ENCODE peak calls at places on chromosomes 7 and 10, in six cellular contexts. One of them, this sample, is unnamed.
A peak's percentile ranks its signal among the peaks of the same experiment; 100 is the strongest.

GRCh38 chr10:85524001-85524400 is 842.6 kb downstream of the GRID1 start:
- DNase-seq in uterus: no peak
- DNase-seq in body of pancreas: no peak
- DNase-seq in thoracic aorta: no peak
- DNase-seq in kidney epithelial cell: no peak
- DNase-seq in IMR-90: no peak
- DNase-seq in this sample: no peak

GRCh38 chr10:77392236-77392721 is 245.3 kb downstream of the KCNMA1 start:
- DNase-seq in uterus: peak; percentile 63
- DNase-seq in body of pancreas: peak; percentile 16
- DNase-seq in thoracic aorta: no peak
- DNase-seq in kidney epithelial cell: no peak
- DNase-seq in IMR-90: peak; percentile 60
- DNase-seq in this sample: no peak

GRCh38 chr10:71351628-71352319 is 32.7 kb downstream of the SLC29A3 start:
- DNase-seq in uterus: no peak
- DNase-seq in body of pancreas: no peak
- DNase-seq in thoracic aorta: no peak
- DNase-seq in kidney epithelial cell: no peak
- DNase-seq in IMR-90: no peak
- DNase-seq in this sample: no peak

GRCh38 chr10:124053971-124054370 is 39.4 kb downstream of the CHST15 start:
- DNase-seq in uterus: no peak
- DNase-seq in body of pancreas: no peak
- DNase-seq in thoracic aorta: no peak
- DNase-seq in kidney epithelial cell: no peak
- DNase-seq in IMR-90: no peak
- DNase-seq in this sample: no peak

GRCh38 chr10:58892039-58892665 is 284.3 kb upstream of the PHYHIPL start:
- DNase-seq in uterus: no peak
- DNase-seq in body of pancreas: no peak
- DNase-seq in thoracic aorta: no peak
- DNase-seq in kidney epithelial cell: no peak
- DNase-seq in IMR-90: no peak
- DNase-seq in this sample: no peak

GRCh38 chr7:68432585-68432984 is 1165.7 kb upstream of the AUTS2 start:
- DNase-seq in uterus: no peak
- DNase-seq in body of pancreas: no peak
- DNase-seq in thoracic aorta: no peak
- DNase-seq in kidney epithelial cell: no peak
- DNase-seq in IMR-90: no peak
- DNase-seq in this sample: no peak

GRCh38 chr10:88620441-88620840 is 33.9 kb downstream of the LIPJ start:
- DNase-seq in uterus: no peak
- DNase-seq in body of pancreas: no peak
- DNase-seq in thoracic aorta: no peak
- DNase-seq in kidney epithelial cell: no peak
- DNase-seq in IMR-90: no peak
- DNase-seq in this sample: no peak

GRCh38 chr7:151745090-151745638 is 131.8 kb downstream of the PRKAG2 start:
- DNase-seq in uterus: no peak
- DNase-seq in body of pancreas: peak; percentile 76
- DNase-seq in thoracic aorta: peak; percentile 87
- DNase-seq in kidney epithelial cell: peak; percentile 75
- DNase-seq in IMR-90: peak; percentile 89
- DNase-seq in this sample: no peak

GRCh38 chr7:42886129-42886528 is 25.7 kb downstream of the C7orf25 start:
- DNase-seq in uterus: no peak
- DNase-seq in body of pancreas: no peak
- DNase-seq in thoracic aorta: no peak
- DNase-seq in kidney epithelial cell: no peak
- DNase-seq in IMR-90: no peak
- DNase-seq in this sample: no peak

GRCh38 chr10:89861584-89862287 is 160.3 kb downstream of the KIF20B start:
- DNase-seq in uterus: no peak
- DNase-seq in body of pancreas: no peak
- DNase-seq in thoracic aorta: no peak
- DNase-seq in kidney epithelial cell: peak; percentile 63
- DNase-seq in IMR-90: peak; percentile 42
- DNase-seq in this sample: no peak

GRCh38 chr7:13989138-13989943 is at the start of gene ETV1:
- DNase-seq in uterus: peak; percentile 58
- DNase-seq in body of pancreas: peak; percentile 24
- DNase-seq in thoracic aorta: peak; percentile 9
- DNase-seq in kidney epithelial cell: no peak
- DNase-seq in IMR-90: peak; percentile 60
- DNase-seq in this sample: no peak

GRCh38 chr10:35336921-35337741 is 822 bp downstream of the CCNY start:
- DNase-seq in uterus: peak; percentile 41
- DNase-seq in body of pancreas: peak; percentile 48
- DNase-seq in thoracic aorta: no peak
- DNase-seq in kidney epithelial cell: no peak
- DNase-seq in IMR-90: no peak
- DNase-seq in this sample: no peak

GRCh38 chr10:13100349-13101294 is 659 bp downstream of the OPTN start:
- DNase-seq in uterus: peak; percentile 35
- DNase-seq in body of pancreas: peak; percentile 42
- DNase-seq in thoracic aorta: no peak
- DNase-seq in kidney epithelial cell: no peak
- DNase-seq in IMR-90: peak; percentile 31
- DNase-seq in this sample: no peak

GRCh38 chr7:100349757-100350156 is 8.2 kb upstream of the PILRB start:
- DNase-seq in uterus: no peak
- DNase-seq in body of pancreas: no peak
- DNase-seq in thoracic aorta: no peak
- DNase-seq in kidney epithelial cell: no peak
- DNase-seq in IMR-90: no peak
- DNase-seq in this sample: no peak
- H3K36me3 ChIP-seq in uterus: no peaks in the 10 kb centered on the region
- H3K36me3 ChIP-seq in body of pancreas: peaks cover 33% of the 10 kb centered on the region
- H3K36me3 ChIP-seq in thoracic aorta: peaks cover 68% of the 10 kb centered on the region
- H3K36me3 ChIP-seq in kidney epithelial cell: peaks cover 7% of the 10 kb centered on the region
- H3K36me3 ChIP-seq in IMR-90: peaks cover 63% of the 10 kb centered on the region
- H3K36me3 ChIP-seq in this sample: peaks cover 44% of the 10 kb centered on the region

DNA sequence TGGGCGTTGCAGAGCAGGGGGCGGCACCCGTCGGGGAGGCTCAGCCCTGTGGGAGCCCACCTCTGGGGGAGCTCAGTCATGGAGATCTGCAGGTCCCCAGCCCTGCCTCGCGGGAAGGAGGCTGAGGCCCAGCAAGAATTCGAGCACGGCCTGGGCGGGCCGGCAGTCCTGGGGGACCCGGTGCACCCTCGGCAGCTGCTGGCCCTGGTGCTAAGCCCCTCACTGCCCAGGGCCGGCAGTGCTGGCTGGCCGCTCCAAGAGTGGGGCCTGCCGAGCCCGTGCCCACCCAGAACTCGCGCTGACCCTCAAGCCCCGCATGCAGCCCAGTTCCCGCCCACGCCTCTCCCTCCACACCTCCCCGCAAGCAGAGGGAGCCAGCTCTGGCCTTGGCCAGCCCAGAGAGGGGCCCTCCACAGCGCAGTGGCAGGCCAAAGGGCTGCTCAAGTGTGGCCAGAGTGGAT is 76.2 kb downstream of the TMEM26 start:
- DNase-seq in uterus: no peak
- DNase-seq in body of pancreas: no peak
- DNase-seq in thoracic aorta: no peak
- DNase-seq in kidney epithelial cell: no peak
- DNase-seq in IMR-90: no peak
- DNase-seq in this sample: no peak
- H3K4me3 ChIP-seq in uterus: no peak overlapping the region
- H3K4me3 ChIP-seq in body of pancreas: no peak overlapping the region
- H3K4me3 ChIP-seq in thoracic aorta: no peak overlapping the region
- H3K4me3 ChIP-seq in kidney epithelial cell: no peak overlapping the region
- H3K4me3 ChIP-seq in IMR-90: no peak overlapping the region
- H3K4me3 ChIP-seq in this sample: no peak overlapping the region

DNA sequence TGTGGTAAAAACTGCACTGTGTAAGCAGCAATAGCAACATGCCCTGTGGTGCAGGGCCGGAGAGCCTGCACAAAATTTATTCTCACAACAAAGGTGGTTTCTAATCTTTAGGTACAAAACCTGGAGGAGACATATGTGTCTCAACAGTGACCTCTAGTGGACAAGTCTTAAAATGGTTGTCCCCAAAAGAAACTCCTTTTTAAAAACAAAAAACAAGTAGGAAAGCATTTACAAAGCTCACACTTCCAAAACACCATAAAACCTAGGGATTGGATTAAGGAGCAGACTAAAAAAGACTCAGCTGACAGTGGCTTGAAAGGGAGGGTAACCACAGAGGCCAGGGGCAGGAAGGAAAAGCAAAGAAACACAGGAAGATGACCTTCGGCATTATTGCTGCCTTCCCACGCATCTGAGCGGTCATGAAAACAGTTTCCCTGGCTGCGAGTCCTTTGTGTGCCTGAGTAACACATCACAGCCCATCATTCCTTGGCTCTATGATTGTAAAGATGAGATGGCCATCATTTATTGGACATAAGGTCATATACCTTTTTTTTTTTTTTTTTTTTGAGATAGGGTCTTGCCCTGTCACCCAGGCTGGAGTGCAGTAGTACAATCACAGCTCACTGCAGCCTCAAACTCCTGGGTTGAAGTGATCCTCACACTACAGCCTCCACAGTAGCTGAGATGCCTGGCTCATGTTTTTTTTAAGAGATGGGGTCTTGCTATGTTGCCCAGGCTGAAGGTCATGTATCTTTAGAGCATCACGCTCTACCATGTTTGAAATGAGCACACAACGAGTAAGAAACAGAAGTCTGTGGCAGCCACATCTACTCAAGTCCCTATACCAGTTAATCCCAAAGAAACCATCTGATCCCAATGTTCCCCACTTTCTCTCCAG is 39.5 kb downstream of the RSU1 start:
- DNase-seq in uterus: peak; percentile 60
- DNase-seq in body of pancreas: no peak
- DNase-seq in thoracic aorta: no peak
- DNase-seq in kidney epithelial cell: peak; percentile 21
- DNase-seq in IMR-90: peak; percentile 63
- DNase-seq in this sample: no peak
- TF ChIP-seq CTCF in uterus: peak; percentile 69
- TF ChIP-seq CTCF in body of pancreas: peak; percentile 74
- TF ChIP-seq CTCF in thoracic aorta: peak; percentile 79
- TF ChIP-seq CTCF in kidney epithelial cell: peak; percentile 44
- TF ChIP-seq CTCF in IMR-90: peak; percentile 74
- TF ChIP-seq CTCF in this sample: peak; percentile 68

GRCh38 chr7:149166142-149166541 is 18.9 kb downstream of the ZNF398 start:
- DNase-seq in uterus: no peak
- DNase-seq in body of pancreas: no peak
- DNase-seq in thoracic aorta: no peak
- DNase-seq in kidney epithelial cell: no peak
- DNase-seq in IMR-90: no peak
- DNase-seq in this sample: no peak

GRCh38 chr7:149161241-149161848 is 14.1 kb downstream of the ZNF398 start:
- DNase-seq in uterus: no peak
- DNase-seq in body of pancreas: no peak
- DNase-seq in thoracic aorta: no peak
- DNase-seq in kidney epithelial cell: no peak
- DNase-seq in IMR-90: peak; percentile 59
- DNase-seq in this sample: no peak

GRCh38 chr7:149172534-149172920 is 22.8 kb upstream of the ZNF282 start:
- DNase-seq in uterus: no peak
- DNase-seq in body of pancreas: no peak
- DNase-seq in thoracic aorta: no peak
- DNase-seq in kidney epithelial cell: no peak
- DNase-seq in IMR-90: no peak
- DNase-seq in this sample: no peak

GRCh38 chr7:149171894-149172533 is 23.3 kb upstream of the ZNF282 start:
- DNase-seq in uterus: no peak
- DNase-seq in body of pancreas: no peak
- DNase-seq in thoracic aorta: no peak
- DNase-seq in kidney epithelial cell: peak; percentile 44
- DNase-seq in IMR-90: peak; percentile 63
- DNase-seq in this sample: no peak

DNA sequence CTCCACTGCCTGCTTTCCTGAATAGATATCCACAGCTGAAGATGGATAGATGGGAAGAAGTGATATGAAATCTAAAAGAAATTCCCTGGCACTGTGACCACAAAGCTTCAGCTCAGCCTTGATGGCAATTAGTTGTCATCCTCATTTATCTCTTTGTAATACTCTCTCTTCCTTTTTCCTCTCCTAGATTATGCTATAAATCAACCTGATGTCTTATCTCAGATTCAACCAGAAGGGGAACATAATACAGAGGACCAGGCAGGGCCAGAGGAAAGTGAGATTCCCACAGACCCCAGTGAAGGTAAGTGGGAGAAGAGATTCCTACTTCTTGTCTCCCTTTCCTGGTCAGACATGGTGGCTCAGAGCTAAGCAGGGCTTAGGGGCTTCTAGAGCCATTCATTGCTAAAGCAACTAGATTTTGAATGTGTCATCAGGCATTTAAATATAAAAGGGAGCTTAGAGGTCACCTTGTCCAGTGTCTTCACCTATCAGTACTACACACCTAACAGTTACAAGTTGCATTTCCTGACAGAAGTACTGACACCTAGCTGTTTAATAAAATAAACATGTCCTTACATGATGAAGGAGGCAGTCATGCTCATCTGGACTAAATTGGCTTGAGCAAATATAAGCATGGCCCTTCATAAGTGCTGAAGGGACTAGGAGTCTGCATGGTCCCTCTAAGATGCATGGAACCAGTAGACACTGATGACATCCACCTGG is 19.5 kb downstream of the ZNF398 start:
- DNase-seq in uterus: no peak
- DNase-seq in body of pancreas: no peak
- DNase-seq in thoracic aorta: no peak
- DNase-seq in kidney epithelial cell: no peak
- DNase-seq in IMR-90: no peak
- DNase-seq in this sample: no peak
- H3K36me3 ChIP-seq in uterus: no peaks in the 10 kb centered on the region
- H3K36me3 ChIP-seq in body of pancreas: peaks cover 24% of the 10 kb centered on the region
- H3K36me3 ChIP-seq in thoracic aorta: peaks cover 43% of the 10 kb centered on the region
- H3K36me3 ChIP-seq in kidney epithelial cell: peaks cover 1% of the 10 kb centered on the region
- H3K36me3 ChIP-seq in IMR-90: peaks cover 34% of the 10 kb centered on the region
- H3K36me3 ChIP-seq in this sample: peaks cover 9% of the 10 kb centered on the region

DNA sequence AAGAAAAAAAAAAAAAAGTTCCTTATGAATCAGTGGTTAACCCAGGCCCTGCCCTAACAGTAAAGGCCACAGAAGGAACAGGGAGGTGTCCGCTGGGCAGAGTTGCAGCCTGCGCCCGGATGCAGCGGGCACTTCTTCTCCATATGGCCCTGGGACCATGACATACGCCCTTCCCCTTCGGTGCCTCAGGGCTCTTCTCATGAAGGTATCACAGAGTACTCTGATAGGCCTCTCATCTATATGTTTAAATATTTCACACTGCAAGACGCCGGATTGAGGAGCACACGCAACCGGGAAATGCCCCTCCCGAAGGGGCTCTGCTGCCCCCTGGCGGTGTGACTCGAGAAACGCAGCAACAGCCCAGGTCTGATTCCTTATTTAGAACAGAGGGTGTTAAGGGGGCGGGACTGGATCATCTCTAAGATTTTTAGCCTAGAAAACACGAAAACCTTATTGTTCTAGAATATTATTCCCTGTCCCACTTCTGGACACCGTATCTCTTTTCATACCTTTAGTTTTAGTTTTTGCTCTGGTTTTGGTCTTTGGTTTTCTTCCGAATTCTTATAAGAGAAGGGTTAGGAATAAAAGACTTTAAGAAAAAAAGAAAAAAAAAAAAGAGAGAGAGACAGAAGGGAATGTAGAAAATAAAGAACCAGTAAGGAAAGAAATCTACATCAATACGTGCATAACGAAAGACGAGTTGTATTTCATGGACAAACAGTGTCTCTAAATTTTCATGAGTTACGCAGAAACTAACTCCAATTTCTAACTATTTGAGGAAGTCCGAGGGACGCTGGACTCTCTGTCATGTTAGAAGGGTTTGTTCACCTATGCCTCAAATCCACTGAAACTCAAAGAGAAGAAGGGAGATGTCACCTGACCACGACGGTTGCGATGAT is 12.0 kb downstream of the DAGLB start:
- DNase-seq in uterus: peak; percentile 76
- DNase-seq in body of pancreas: peak; percentile 75
- DNase-seq in thoracic aorta: peak; percentile 34
- DNase-seq in kidney epithelial cell: no peak
- DNase-seq in IMR-90: peak; percentile 78
- DNase-seq in this sample: no peak
- H3K4me3 ChIP-seq in uterus: no peak overlapping the region
- H3K4me3 ChIP-seq in body of pancreas: no peak overlapping the region
- H3K4me3 ChIP-seq in thoracic aorta: peak overlapping the region; percentile 56
- H3K4me3 ChIP-seq in kidney epithelial cell: no peak overlapping the region
- H3K4me3 ChIP-seq in IMR-90: no peak overlapping the region
- H3K4me3 ChIP-seq in this sample: no peak overlapping the region